ENCODE peak calls at places on chromosome 2, in six cellular contexts. E is SJSA1; W is nephron progenitor cell; F is putamen; V is cardiac fibroblast; K is activated naive CD4-positive, alpha-beta T cell treated with anti-CD3 and anti-CD28 coated beads, Interleukin-2, amount 50 U/mL, for 16 hours. Z is an unnamed sample.
A peak's percentile ranks its signal among the peaks of the same experiment; 100 is the strongest.

GRCh38 chr2:221397179-221397578 is 174.9 kb downstream of the EPHA4 start:
- DNase-seq in E (no peak), W (no peak), F (no peak), V (no peak), K (no peak), Z (no peak)

GRCh38 chr2:109176928-109177327 is 47.9 kb downstream of the SH3RF3 start:
- DNase-seq in E (no peak), W (no peak), F (no peak), V (no peak), K (no peak), Z (no peak)

GRCh38 chr2:150387586-150388288 is 99.7 kb downstream of the RND3 start:
- DNase-seq in E (no peak), W (no peak), F (no peak), V (no peak), K (no peak), Z (no peak)

GRCh38 chr2:226325541-226325940 is 474.1 kb downstream of the IRS1 start:
- DNase-seq in E (no peak), W (no peak), F (no peak), V (peak; percentile 23), K (no peak), Z (no peak)

GRCh38 chr2:39685135-39685534 is 19.4 kb downstream of the TMEM178A start:
- DNase-seq in E (no peak), W (no peak), F (no peak), V (no peak), K (no peak), Z (no peak)

GRCh38 chr2:102801098-102801718 is 39.4 kb downstream of the TMEM182 start:
- DNase-seq in E (no peak), W (no peak), F (no peak), V (peak; percentile 30), K (no peak), Z (no peak)

GRCh38 chr2:74975016-74975415 is 16.6 kb downstream of the POLE4 start:
- DNase-seq in E (no peak), W (no peak), F (no peak), V (no peak), K (no peak), Z (no peak)

GRCh38 chr2:44807344-44808025 is 134.0 kb upstream of the SIX3 start:
- DNase-seq in E (no peak), W (no peak), F (no peak), V (no peak), K (no peak), Z (no peak)

GRCh38 chr2:101500860-101501259 is 25.9 kb upstream of the RFX8 start:
- DNase-seq in E (no peak), W (no peak), F (no peak), V (peak; percentile 87), K (no peak), Z (no peak)

GRCh38 chr2:58289029-58289428 is 47.9 kb upstream of the FANCL start:
- DNase-seq in E (no peak), W (no peak), F (no peak), V (no peak), K (no peak), Z (no peak)

GRCh38 chr2:162242586-162243304 is 500 bp downstream of the FAP start:
- DNase-seq in E (no peak), W (no peak), F (no peak), V (peak; percentile 87), K (no peak), Z (no peak)

GRCh38 chr2:98454073-98454472 is 9.4 kb downstream of the INPP4A start:
- DNase-seq in E (no peak), W (no peak), F (no peak), V (no peak), K (no peak), Z (no peak)

GRCh38 chr2:27123302-27124150 is at the start of gene ABHD1:
- DNase-seq in E (no peak), W (peak; percentile 79), F (peak; percentile 71), V (peak; percentile 17), K (peak; percentile 60), Z (peak; percentile 80)

GRCh38 chr2:86249843-86250402 is 50.7 kb downstream of the MRPL35 start:
- DNase-seq in E (no peak), W (no peak), F (no peak), V (no peak), K (no peak), Z (no peak)

GRCh38 chr2:9547272-9547991 is 8.2 kb downstream of the ADAM17 start:
- DNase-seq in E (no peak), W (no peak), F (no peak), V (peak; percentile 45), K (no peak), Z (no peak)

GRCh38 chr2:99485824-99486223 is 4.0 kb downstream of the REV1 start:
- DNase-seq in E (no peak), W (no peak), F (no peak), V (no peak), K (no peak), Z (no peak)

GRCh38 chr2:69300650-69301049 is 86.4 kb downstream of the GFPT1 start:
- DNase-seq in E (no peak), W (no peak), F (no peak), V (peak; percentile 47), K (no peak), Z (no peak)

GRCh38 chr2:71505086-71505769 is 51.9 kb downstream of the DYSF start:
- DNase-seq in E (no peak), W (no peak), F (no peak), V (peak; percentile 56), K (no peak), Z (no peak)

GRCh38 chr2:37560863-37561614 is 110.4 kb downstream of the CDC42EP3 start:
- DNase-seq in E (no peak), W (no peak), F (no peak), V (peak; percentile 55), K (no peak), Z (no peak)

GRCh38 chr2:134621939-134622705 is 96.7 kb downstream of the TMEM163 start:
- DNase-seq in E (no peak), W (no peak), F (no peak), V (peak; percentile 25), K (no peak), Z (no peak)

GRCh38 chr2:28754321-28754720 is 2.7 kb downstream of the PPP1CB start:
- DNase-seq in E (no peak), W (no peak), F (no peak), V (peak; percentile 42), K (no peak), Z (no peak)

GRCh38 chr2:149800624-149801220 is 213.1 kb upstream of the MMADHC start:
- DNase-seq in E (no peak), W (no peak), F (no peak), V (no peak), K (no peak), Z (peak; percentile 50)